ENCODE peak calls at places on chromosome 6, in five cellular contexts. U is left ventricle myocardium inferior, F is esophagus squamous epithelium, Z is dorsolateral prefrontal cortex, C is mammary epithelial cell. A is an unnamed sample.

GRCh38 chr6:133951881-133952814 is 876 bp upstream of the TBPL1 start:
- DNase-seq in Z (peak), C (peak), F (no peak), U (peak), A (peak)

GRCh38 chr6:105651969-105652368 is 249.1 kb upstream of the PREP start:
- DNase-seq in U (no peak), F (no peak), Z (no peak), C (no peak), A (no peak)

GRCh38 chr6:81331526-81331925 is 421.0 kb downstream of the TENT5A start:
- DNase-seq in F (no peak), Z (no peak), U (no peak), C (no peak), A (peak)

GRCh38 chr6:92460133-92460532 is 959.2 kb downstream of the EPHA7 start:
- DNase-seq in F (no peak), U (no peak), C (no peak), Z (no peak), A (no peak)

GRCh38 chr6:80771941-80772340 is 665.5 kb downstream of the BCKDHB start:
- DNase-seq in Z (no peak), U (no peak), F (no peak), C (peak), A (peak)

GRCh38 chr6:32868257-32868788 is 14.3 kb downstream of the PSMB9 start:
- DNase-seq in C (peak), Z (peak), U (peak), F (no peak), A (peak)

GRCh38 chr6:25138697-25139051 is 140.5 kb upstream of the CARMIL1 start:
- DNase-seq in Z (no peak), F (no peak), C (no peak), U (no peak), A (no peak)

GRCh38 chr6:133769463-133769862 is 119.5 kb upstream of the TCF21 start:
- DNase-seq in U (no peak), C (no peak), Z (no peak), F (no peak), A (peak)

GRCh38 chr6:169285165-169285564 is 31.5 kb upstream of the THBS2 start:
- DNase-seq in Z (no peak), U (no peak), F (no peak), C (no peak), A (no peak)

GRCh38 chr6:106749611-106750010 is 120.2 kb downstream of the QRSL1 start:
- DNase-seq in F (no peak), Z (no peak), C (peak), U (no peak), A (no peak)

GRCh38 chr6:6758915-6759654 is 170.6 kb downstream of the LY86 start:
- DNase-seq in U (no peak), F (no peak), Z (no peak), C (peak), A (peak)

GRCh38 chr6:89830385-89830809 is 717 bp downstream of the CASP8AP2 start:
- DNase-seq in C (no peak), Z (no peak), U (no peak), F (no peak), A (no peak)

GRCh38 chr6:64252256-64252655 is 616.7 kb downstream of the PHF3 start:
- DNase-seq in C (no peak), Z (no peak), F (no peak), U (no peak), A (no peak)

GRCh38 chr6:166760288-166760687 is 133.2 kb upstream of the RPS6KA2 start:
- DNase-seq in Z (no peak), F (no peak), U (no peak), C (no peak), A (no peak)

GRCh38 chr6:90146914-90147668 is 149.6 kb downstream of the BACH2 start:
- DNase-seq in C (no peak), U (no peak), Z (peak), F (no peak), A (no peak)

GRCh38 chr6:152301021-152301805 is 335.9 kb downstream of the SYNE1 start:
- DNase-seq in U (no peak), F (no peak), C (no peak), Z (no peak), A (peak)

GRCh38 chr6:138515657-138516056 is 16.4 kb upstream of the NHSL1 start:
- DNase-seq in U (no peak), Z (no peak), C (no peak), F (no peak), A (no peak)

GRCh38 chr6:89989742-89990141 is 95.5 kb downstream of the GJA10 start:
- DNase-seq in U (no peak), C (no peak), F (no peak), Z (no peak), A (peak)

GRCh38 chr6:100657678-100658330 is 193.1 kb upstream of the SIM1 start:
- DNase-seq in U (no peak), C (no peak), F (no peak), Z (no peak), A (no peak)

GRCh38 chr6:147787407-147787806 is 278.9 kb downstream of the SAMD5 start:
- DNase-seq in U (no peak), Z (no peak), C (no peak), F (no peak), A (no peak)

GRCh38 chr6:4180653-4181255 is 45.4 kb upstream of the ECI2 start:
- DNase-seq in F (no peak), Z (no peak), C (peak), U (no peak), A (no peak)

GRCh38 chr6:136873733-136874132 is 48.4 kb upstream of the SLC35D3 start:
- DNase-seq in U (no peak), F (no peak), C (no peak), Z (no peak), A (no peak)

GRCh38 chr6:35148167-35148741 is 7.1 kb upstream of the TCP11 start:
- DNase-seq in U (no peak), C (peak), Z (no peak), F (no peak), A (peak)

GRCh38 chr6:34657307-34657978 is 39.1 kb downstream of the ILRUN start:
- DNase-seq in Z (no peak), U (no peak), F (no peak), C (peak), A (peak)

GRCh38 chr6:7140631-7141366 is 33.0 kb downstream of the RREB1 start:
- DNase-seq in C (peak), U (peak), Z (peak), F (peak), A (peak)

GRCh38 chr6:34352305-34352937 is 40.0 kb downstream of the NUDT3 start:
- DNase-seq in F (no peak), C (no peak), U (no peak), Z (no peak), A (no peak)

GRCh38 chr6:126534418-126534817 is 194.5 kb downstream of the CENPW start:
- DNase-seq in F (no peak), Z (no peak), C (no peak), U (no peak), A (no peak)

GRCh38 chr6:50025258-50025657 is 3.5 kb upstream of the DEFB110 start:
- DNase-seq in U (no peak), C (peak), F (no peak), Z (no peak), A (no peak)

GRCh38 chr6:35742842-35743241 is 6.0 kb downstream of the ARMC12 start:
- DNase-seq in F (no peak), Z (no peak), C (no peak), U (no peak), A (no peak)

GRCh38 chr6:42093582-42094329 is 43.4 kb downstream of the TAF8 start:
- DNase-seq in C (no peak), Z (no peak), U (peak), F (no peak), A (no peak)

GRCh38 chr6:36753671-36754485 is 56.3 kb downstream of the RAB44 start:
- DNase-seq in Z (no peak), C (no peak), F (no peak), U (no peak), A (no peak)

GRCh38 chr6:139082370-139082769 is 52.5 kb upstream of the HECA start:
- DNase-seq in F (no peak), Z (no peak), C (no peak), U (no peak), A (no peak)

GRCh38 chr6:170445487-170445886 is 107.6 kb downstream of the PSMB1 start:
- DNase-seq in U (no peak), Z (no peak), F (no peak), C (no peak), A (no peak)

GRCh38 chr6:136921936-136922679 is at the start of gene SLC35D3:
- DNase-seq in Z (no peak), U (no peak), C (no peak), F (no peak), A (no peak)

GRCh38 chr6:70693887-70694286 is 26.2 kb downstream of the SMAP1 start:
- DNase-seq in F (no peak), U (no peak), Z (no peak), C (no peak), A (no peak)
- TF ChIP-seq CTCF in F (no peak), U (no peak), Z (no peak), C (no peak), A (no peak)

DNA sequence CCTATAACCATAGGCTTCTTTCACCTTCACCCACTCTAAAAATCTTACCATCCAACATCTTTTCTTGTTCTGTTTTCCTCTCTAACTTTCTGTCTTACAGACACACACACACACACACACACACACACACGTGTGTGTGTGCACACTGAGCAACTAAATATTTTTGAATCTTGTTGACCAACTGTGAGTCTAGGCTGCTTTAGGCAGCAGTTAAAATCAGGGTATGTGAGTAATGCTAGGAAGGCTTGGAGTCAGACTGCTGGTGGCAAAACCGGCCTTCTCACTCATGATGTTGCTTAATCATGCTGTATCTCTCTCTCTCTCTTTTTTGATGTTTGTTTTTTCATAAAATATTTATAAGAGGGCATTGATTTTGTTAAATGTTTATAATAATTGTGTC is 103.1 kb upstream of the TBX18 start:
- DNase-seq in Z (no peak), C (peak), U (no peak), F (no peak), A (peak)
- H3K27ac ChIP-seq in Z (no peak), C (no peak), U (no peak), F (no peak), A (peak)

GRCh38 chr6:579339-579738 is 77.6 kb downstream of the HUS1B start:
- DNase-seq in C (no peak), U (no peak), Z (no peak), F (no peak), A (peak)
- TF ChIP-seq CTCF in C (peak), U (no peak), Z (no peak), F (no peak), A (peak)

GRCh38 chr6:125269328-125269985 is 32.3 kb downstream of the HDDC2 start:
- DNase-seq in C (no peak), Z (no peak), U (no peak), F (no peak), A (no peak)
- H3K27ac ChIP-seq in C (no peak), Z (no peak), U (no peak), F (no peak), A (no peak)

GRCh38 chr6:117477988-117478852 is 4.3 kb upstream of the DCBLD1 start:
- DNase-seq in U (no peak), C (no peak), F (no peak), Z (no peak), A (no peak)
- TF ChIP-seq CTCF in U (peak), C (peak), F (no peak), Z (peak), A (peak)

DNA sequence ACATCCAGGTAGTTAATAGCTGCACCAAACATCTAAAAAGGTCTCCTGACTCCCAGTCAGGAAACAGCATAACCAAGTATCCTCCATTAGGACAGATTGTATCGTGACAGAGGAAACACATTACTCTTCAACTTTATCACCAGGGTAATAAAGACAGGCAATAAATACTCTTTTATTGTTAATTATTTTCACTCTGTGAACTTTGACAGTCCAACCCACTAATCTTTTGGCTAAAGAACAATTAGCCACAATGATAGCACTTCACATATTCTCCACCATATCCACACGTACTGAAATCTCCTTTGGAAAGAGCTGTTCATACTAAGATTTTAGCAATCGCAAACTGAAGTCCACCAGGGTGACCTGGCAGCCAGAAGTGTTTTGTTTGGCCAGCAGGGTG is 46.4 kb downstream of the ARHGAP18 start:
- DNase-seq in U (no peak), F (no peak), Z (no peak), C (no peak), A (no peak)
- H3K27ac ChIP-seq in U (peak), F (no peak), Z (no peak), C (no peak), A (no peak)

DNA sequence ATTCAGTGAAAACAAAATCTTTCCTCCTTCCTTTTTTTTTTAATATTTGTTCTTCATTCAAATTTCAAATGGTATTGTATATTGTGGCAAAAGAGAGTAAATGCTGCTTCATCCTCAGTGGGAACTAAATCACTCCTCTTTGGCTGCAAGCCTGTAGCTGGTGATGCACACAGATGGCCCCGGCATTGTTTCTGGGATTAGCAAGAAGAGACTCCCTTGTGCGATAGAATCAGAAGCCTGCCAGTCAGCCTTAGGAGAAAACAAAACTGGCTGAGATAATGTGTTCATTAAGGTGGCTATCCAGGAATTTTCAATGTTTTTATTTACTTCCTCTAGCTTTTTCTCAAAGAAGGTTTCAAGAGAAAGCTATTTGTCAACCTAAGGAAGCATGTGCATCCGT is 20.7 kb upstream of the ELOVL2 start:
- DNase-seq in C (no peak), F (no peak), U (no peak), Z (no peak), A (no peak)
- TF ChIP-seq CTCF in C (no peak), F (no peak), U (no peak), Z (no peak), A (no peak)

DNA sequence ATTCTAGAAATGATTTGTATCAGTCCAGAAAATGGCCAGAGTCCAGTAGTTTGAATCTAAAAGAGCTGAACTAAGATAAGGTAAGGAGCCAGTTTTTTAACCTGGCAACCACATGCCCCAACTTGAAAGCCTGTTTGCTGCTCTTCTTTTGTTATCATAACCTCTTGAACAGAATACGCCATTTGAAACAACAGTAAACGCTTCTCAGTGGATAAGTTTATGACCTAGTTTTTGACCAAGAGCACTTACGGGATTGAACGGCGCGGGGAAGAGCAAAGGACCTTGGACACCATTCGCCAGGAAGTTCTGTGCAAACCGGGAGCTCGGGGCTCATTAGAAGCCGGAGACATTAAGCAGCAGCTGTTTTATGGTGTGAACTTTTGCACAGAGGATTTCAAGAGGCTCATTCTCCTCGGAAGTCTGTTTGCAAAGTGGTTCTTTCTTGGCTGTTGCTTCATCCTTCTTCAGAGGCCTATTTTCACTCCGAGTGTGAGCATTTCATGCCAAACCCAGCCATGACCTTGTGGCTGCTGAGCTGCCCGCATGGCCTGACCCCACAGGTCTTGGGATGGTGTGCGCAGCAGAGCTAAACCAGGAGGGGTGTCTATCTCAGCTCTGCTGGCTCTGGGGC is 215.1 kb downstream of the SOX4 start:
- DNase-seq in U (no peak), C (peak), F (no peak), Z (no peak), A (no peak)
- H3K27ac ChIP-seq in U (peak), C (no peak), F (peak), Z (no peak), A (no peak)